ENCODE peak calls at places on chromosomes 5 and 9, in ten cellular contexts. U, V, N, P, F, J, T, A, Q and E are unnamed samples.

GRCh38 chr5:166595274-166595951 is 1696.0 kb upstream of the WWC1 start:
- DNase-seq in U (no peak), V (no peak), N (no peak), P (no peak), F (no peak), J (peak), T (no peak), A (no peak), Q (no peak), E (no peak)

GRCh38 chr9:96617439-96618185 is 2.0 kb downstream of the CDC14B start:
- DNase-seq in U (no peak), V (no peak), N (no peak), P (no peak), F (no peak), J (no peak), T (no peak), A (no peak), Q (no peak), E (no peak)

GRCh38 chr5:67879619-67880357 is 335.8 kb upstream of the PIK3R1 start:
- DNase-seq in U (no peak), V (no peak), N (no peak), P (no peak), F (no peak), J (no peak), T (no peak), A (no peak), Q (no peak), E (no peak)

GRCh38 chr9:76203373-76203772 is 190.9 kb downstream of the RFK start:
- DNase-seq in U (no peak), V (no peak), N (no peak), P (no peak), F (no peak), J (no peak), T (no peak), A (no peak), Q (no peak), E (no peak)

GRCh38 chr5:2660305-2660704 is 91.2 kb downstream of the IRX2 start:
- DNase-seq in U (no peak), V (no peak), N (no peak), P (no peak), F (no peak), J (peak), T (no peak), A (no peak), Q (no peak), E (no peak)

GRCh38 chr5:167993771-167994170 is 297.7 kb upstream of the WWC1 start:
- DNase-seq in U (no peak), V (no peak), N (no peak), P (no peak), F (no peak), J (no peak), T (no peak), A (no peak), Q (no peak), E (no peak)

GRCh38 chr5:2721739-2722138 is 29.7 kb downstream of the IRX2 start:
- DNase-seq in U (no peak), V (no peak), N (no peak), P (no peak), F (no peak), J (no peak), T (no peak), A (no peak), Q (no peak), E (no peak)

GRCh38 chr5:99646011-99646647 is 717.3 kb upstream of the CHD1 start:
- DNase-seq in U (no peak), V (no peak), N (no peak), P (no peak), F (no peak), J (peak), T (no peak), A (no peak), Q (no peak), E (no peak)

GRCh38 chr9:33185858-33186257 is 18.7 kb upstream of the B4GALT1 start:
- DNase-seq in U (no peak), V (no peak), N (no peak), P (no peak), F (no peak), J (no peak), T (no peak), A (no peak), Q (no peak), E (no peak)

GRCh38 chr5:113488645-113489184 is 462 bp upstream of the MCC start:
- DNase-seq in U (peak), V (no peak), N (no peak), P (no peak), F (no peak), J (no peak), T (no peak), A (no peak), Q (no peak), E (no peak)

GRCh38 chr5:120405923-120406322 is 58.2 kb upstream of the PRR16 start:
- DNase-seq in U (peak), V (no peak), N (no peak), P (no peak), F (no peak), J (peak), T (no peak), A (no peak), Q (no peak), E (no peak)

GRCh38 chr9:129524848-129525345 is 96.0 kb downstream of the C9orf50 start:
- DNase-seq in U (no peak), V (no peak), N (no peak), P (no peak), F (no peak), J (no peak), T (no peak), A (no peak), Q (no peak), E (no peak)

GRCh38 chr9:111037744-111038335 is 430 bp downstream of the LPAR1 start:
- DNase-seq in U (peak), V (no peak), N (no peak), P (no peak), F (no peak), J (peak), T (peak), A (peak), Q (no peak), E (peak)

GRCh38 chr5:157497875-157498611 is 38.0 kb downstream of the NIPAL4 start:
- DNase-seq in U (no peak), V (no peak), N (no peak), P (no peak), F (no peak), J (no peak), T (peak), A (no peak), Q (no peak), E (no peak)

GRCh38 chr5:67033893-67034605 is 162.6 kb downstream of the CD180 start:
- DNase-seq in U (no peak), V (no peak), N (no peak), P (no peak), F (no peak), J (no peak), T (no peak), A (no peak), Q (no peak), E (no peak)

GRCh38 chr5:131324311-131324710 is 60.5 kb downstream of the CDC42SE2 start:
- DNase-seq in U (no peak), V (no peak), N (no peak), P (no peak), F (no peak), J (no peak), T (no peak), A (no peak), Q (no peak), E (no peak)

GRCh38 chr9:120080781-120081180 is 499.2 kb downstream of the CDK5RAP2 start:
- DNase-seq in U (no peak), V (no peak), N (no peak), P (no peak), F (no peak), J (no peak), T (no peak), A (no peak), Q (no peak), E (no peak)

GRCh38 chr9:123513554-123513953 is 157.6 kb downstream of the CRB2 start:
- DNase-seq in U (no peak), V (no peak), N (no peak), P (no peak), F (no peak), J (no peak), T (no peak), A (no peak), Q (no peak), E (peak)

GRCh38 chr9:129597355-129598088 is 23.4 kb downstream of the C9orf50 start:
- DNase-seq in U (peak), V (peak), N (no peak), P (no peak), F (no peak), J (peak), T (peak), A (no peak), Q (no peak), E (peak)

GRCh38 chr9:104279535-104280215 is 185.6 kb downstream of the SMC2 start:
- DNase-seq in U (no peak), V (no peak), N (no peak), P (no peak), F (no peak), J (no peak), T (no peak), A (no peak), Q (no peak), E (no peak)

GRCh38 chr9:72038890-72039410 is 21.5 kb downstream of the C9orf57 start:
- DNase-seq in U (peak), V (peak), N (peak), P (peak), F (peak), J (peak), T (peak), A (peak), Q (peak), E (peak)

GRCh38 chr9:7963026-7963425 is 163.4 kb upstream of the DMAC1 start:
- DNase-seq in U (no peak), V (no peak), N (no peak), P (no peak), F (no peak), J (no peak), T (no peak), A (no peak), Q (no peak), E (no peak)

GRCh38 chr5:160311491-160312138 is 749 bp downstream of the CCNJL start:
- DNase-seq in U (no peak), V (no peak), N (no peak), P (no peak), F (no peak), J (peak), T (no peak), A (peak), Q (no peak), E (peak)

GRCh38 chr9:2674141-2674824 is 43.0 kb upstream of the KCNV2 start:
- DNase-seq in U (no peak), V (no peak), N (no peak), P (no peak), F (no peak), J (no peak), T (no peak), A (no peak), Q (no peak), E (no peak)